ENCODE peak calls at places on chromosomes 3 and 15, in nine cellular contexts. A is cardiac muscle cell, V is H9, L is colonic mucosa, D is tibial nerve, Z is mammary epithelial cell, M is uterus, K is neural progenitor cell, C is psoas muscle. W is an unnamed sample.

GRCh38 chr15:68794869-68795268 is 25.8 kb downstream of the ANP32A start:
- DNase-seq in C (no peak), L (no peak), A (no peak), D (no peak), Z (no peak), M (no peak), V (no peak), K (no peak), W (no peak)

GRCh38 chr15:89760303-89761008 is 9.4 kb upstream of the MESP1 start:
- DNase-seq in L (peak), D (peak), C (peak), Z (peak), V (peak), K (peak), A (peak), M (peak), W (peak)

GRCh38 chr3:64272271-64272670 is 47.0 kb upstream of the PRICKLE2 start:
- DNase-seq in D (no peak), V (no peak), K (no peak), M (no peak), L (no peak), A (no peak), C (no peak), Z (no peak), W (no peak)

GRCh38 chr3:150720444-150720843 is 16.7 kb upstream of the ERICH6 start:
- DNase-seq in M (no peak), C (no peak), K (no peak), Z (no peak), L (no peak), V (no peak), A (no peak), D (no peak), W (no peak)

GRCh38 chr3:165193392-165194268 is 2.6 kb downstream of the SLITRK3 start:
- DNase-seq in K (peak), L (no peak), A (no peak), C (no peak), M (no peak), D (no peak), Z (no peak), V (no peak), W (no peak)

GRCh38 chr15:48336940-48337339 is 5.7 kb downstream of the DUT start:
- DNase-seq in L (no peak), M (no peak), C (no peak), Z (no peak), K (peak), D (no peak), V (peak), A (peak), W (no peak)

GRCh38 chr15:29914441-29915053 is 92.3 kb upstream of the TJP1 start:
- DNase-seq in L (no peak), Z (no peak), C (no peak), D (no peak), M (no peak), V (no peak), K (no peak), A (no peak), W (no peak)

GRCh38 chr3:131224886-131225550 is 156.6 kb upstream of the NUDT16 start:
- DNase-seq in K (no peak), C (no peak), M (no peak), Z (no peak), D (no peak), A (no peak), L (no peak), V (no peak), W (no peak)

GRCh38 chr3:64686446-64686908 is 1.3 kb downstream of the ADAMTS9 start:
- DNase-seq in D (no peak), K (peak), V (no peak), C (peak), A (no peak), Z (peak), L (peak), M (no peak), W (peak)

GRCh38 chr3:119579366-119580147 is at the start of gene ADPRH:
- DNase-seq in K (peak), A (peak), L (peak), C (peak), M (peak), V (peak), Z (peak), D (peak), W (peak)

GRCh38 chr3:120039642-120040610 is 54.3 kb downstream of the GSK3B start:
- DNase-seq in M (no peak), C (no peak), V (peak), Z (no peak), K (peak), D (no peak), A (no peak), L (no peak), W (no peak)

GRCh38 chr3:115401298-115401697 is 222.0 kb upstream of the GAP43 start:
- DNase-seq in A (peak), V (no peak), Z (peak), K (no peak), D (no peak), L (no peak), C (no peak), M (no peak), W (peak)

GRCh38 chr15:60381148-60381788 is 16.5 kb downstream of the ANXA2 start:
- DNase-seq in K (no peak), V (no peak), M (no peak), C (no peak), D (no peak), L (no peak), A (peak), Z (no peak), W (no peak)

GRCh38 chr3:174958671-174959328 is 99.7 kb downstream of the NAALADL2 start:
- DNase-seq in C (no peak), M (no peak), K (no peak), V (no peak), Z (no peak), L (no peak), A (peak), D (no peak), W (no peak)

GRCh38 chr3:169203631-169204550 is 459.6 kb downstream of the MECOM start:
- DNase-seq in V (no peak), Z (no peak), K (no peak), C (no peak), L (no peak), M (no peak), A (peak), D (no peak), W (no peak)
- H3K27ac ChIP-seq in V (no peak), Z (no peak), K (no peak), C (no peak), L (no peak), M (no peak), A (peak), D (no peak), W (no peak)

DNA sequence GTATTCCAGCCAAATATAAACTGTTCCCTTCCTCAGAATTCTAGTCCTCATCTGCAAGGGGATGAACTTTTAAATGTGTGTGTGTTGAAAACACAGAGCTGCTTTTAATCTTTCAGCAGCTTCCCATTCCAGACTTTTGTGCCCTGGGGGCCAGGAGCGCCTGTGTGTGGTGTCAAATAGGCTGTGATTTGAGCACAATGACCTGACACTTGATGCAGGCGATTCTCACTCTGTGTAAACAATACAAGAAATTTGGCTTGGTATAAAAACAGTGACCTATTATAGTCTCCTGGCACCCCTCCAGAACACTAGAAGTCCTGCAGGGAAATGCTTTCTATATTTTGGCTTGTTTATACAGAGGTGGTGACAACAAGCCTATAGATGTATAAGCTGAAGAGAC is 274.6 kb upstream of the ROPN1 start:
- DNase-seq in K (peak), V (no peak), L (no peak), A (peak), M (no peak), Z (no peak), C (no peak), D (no peak), W (no peak)
- TF ChIP-seq CTCF in K (no peak), V (no peak), L (no peak), A (no peak), M (no peak), Z (no peak), C (no peak), D (no peak), W (no peak)

GRCh38 chr3:58271901-58272501 is 34.0 kb upstream of the RPP14 start:
- DNase-seq in V (no peak), M (no peak), L (peak), K (no peak), D (no peak), C (no peak), A (peak), Z (peak), W (no peak)
- H3K27ac ChIP-seq in V (no peak), M (no peak), L (peak), K (no peak), D (no peak), C (no peak), A (no peak), Z (peak), W (no peak)

GRCh38 chr3:50268276-50268675 is 671 bp upstream of the SEMA3B start:
- DNase-seq in D (no peak), M (no peak), Z (no peak), C (no peak), K (no peak), V (no peak), L (no peak), A (no peak), W (no peak)
- TF ChIP-seq CTCF in D (no peak), M (no peak), Z (no peak), C (no peak), K (no peak), V (no peak), L (no peak), A (no peak), W (no peak)

GRCh38 chr15:66866651-66867050 is 164.6 kb downstream of the SMAD6 start:
- DNase-seq in C (no peak), L (no peak), A (no peak), D (no peak), M (no peak), Z (no peak), K (no peak), V (no peak), W (no peak)
- H3K27ac ChIP-seq in C (no peak), L (no peak), A (no peak), D (no peak), M (no peak), Z (no peak), K (no peak), V (no peak), W (no peak)

DNA sequence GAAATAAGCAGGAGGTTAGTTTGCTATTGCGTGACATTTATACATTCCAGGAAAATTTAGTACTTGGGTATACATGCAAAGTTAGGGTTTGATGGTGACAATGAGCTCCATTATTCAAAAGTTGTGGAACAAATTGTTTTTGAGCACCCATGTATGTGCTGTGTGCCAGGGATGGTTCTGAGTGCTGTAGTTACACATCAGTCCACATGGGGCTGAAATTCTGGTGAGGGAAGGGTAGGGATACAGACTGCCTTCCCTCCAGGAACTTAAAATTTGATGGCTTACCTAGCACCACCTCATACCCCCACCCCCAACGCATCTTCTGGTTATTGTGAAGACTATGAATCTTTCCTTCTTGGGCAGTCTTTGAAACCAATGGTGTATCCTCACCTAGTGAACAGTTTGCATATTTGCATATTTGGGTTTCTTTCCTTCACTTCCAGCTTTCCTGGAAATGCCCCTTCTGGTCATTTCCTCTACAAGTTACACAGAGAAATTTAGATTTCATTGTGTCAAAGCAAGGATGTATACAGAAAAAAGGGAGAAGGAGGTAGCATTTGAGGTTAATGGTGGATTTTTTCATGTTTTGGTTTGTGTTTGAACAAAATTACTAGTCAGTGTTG is 222.0 kb upstream of the IL12A start:
- DNase-seq in D (no peak), M (peak), K (peak), Z (peak), C (no peak), A (peak), V (peak), L (no peak), W (no peak)
- TF ChIP-seq CTCF in D (no peak), M (no peak), K (peak), Z (peak), C (peak), A (peak), V (peak), L (peak), W (no peak)

GRCh38 chr3:172097585-172097984 is 58.2 kb downstream of the FNDC3B start:
- DNase-seq in C (no peak), V (no peak), Z (no peak), L (no peak), A (no peak), M (no peak), D (no peak), K (no peak), W (no peak)

GRCh38 chr3:172101107-172101506 is 61.7 kb downstream of the FNDC3B start:
- DNase-seq in C (no peak), V (no peak), M (no peak), Z (no peak), K (no peak), A (no peak), L (no peak), D (no peak), W (no peak)

GRCh38 chr3:172100482-172100881 is 61.1 kb downstream of the FNDC3B start:
- DNase-seq in M (no peak), D (no peak), K (no peak), Z (no peak), V (no peak), A (no peak), C (no peak), L (no peak), W (no peak)

GRCh38 chr3:172098698-172099494 is 59.5 kb downstream of the FNDC3B start:
- DNase-seq in V (peak), L (no peak), A (no peak), C (no peak), Z (peak), D (no peak), M (no peak), K (peak), W (no peak)

DNA sequence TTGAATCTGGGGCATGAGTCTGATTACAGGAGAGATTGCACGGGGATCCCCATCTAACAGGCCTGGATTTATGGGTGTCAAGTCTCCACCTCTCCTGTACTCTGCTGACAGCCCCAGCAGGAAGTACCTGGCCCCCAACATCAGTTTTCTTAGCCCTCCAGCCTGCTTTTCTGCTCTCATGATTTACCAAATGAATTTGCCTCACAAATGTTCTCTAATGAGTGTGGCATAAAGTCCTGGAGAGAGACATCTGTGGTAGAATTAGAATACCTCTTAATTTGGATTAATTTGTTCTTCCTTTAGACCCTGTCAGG is 60.1 kb downstream of the FNDC3B start:
- DNase-seq in D (no peak), A (no peak), L (no peak), K (no peak), Z (no peak), V (no peak), M (no peak), C (no peak), W (no peak)
- H3K27ac ChIP-seq in D (no peak), A (peak), L (no peak), K (no peak), Z (no peak), V (no peak), M (no peak), C (no peak), W (no peak)

GRCh38 chr3:187739125-187739560 is 6.1 kb downstream of the BCL6 start:
- DNase-seq in L (peak), D (no peak), C (peak), Z (no peak), K (no peak), M (no peak), V (no peak), A (no peak), W (peak)

GRCh38 chr3:187739561-187740445 is 5.5 kb downstream of the BCL6 start:
- DNase-seq in K (peak), D (peak), Z (peak), C (peak), V (peak), L (peak), M (peak), A (peak), W (peak)

GRCh38 chr3:187738089-187738399 is 7.2 kb downstream of the BCL6 start:
- DNase-seq in V (no peak), M (no peak), K (no peak), C (no peak), L (no peak), A (no peak), Z (no peak), D (no peak), W (no peak)

GRCh38 chr3:187737401-187738088 is 7.7 kb downstream of the BCL6 start:
- DNase-seq in C (peak), D (peak), Z (peak), A (peak), K (peak), M (peak), V (peak), L (peak), W (peak)

DNA sequence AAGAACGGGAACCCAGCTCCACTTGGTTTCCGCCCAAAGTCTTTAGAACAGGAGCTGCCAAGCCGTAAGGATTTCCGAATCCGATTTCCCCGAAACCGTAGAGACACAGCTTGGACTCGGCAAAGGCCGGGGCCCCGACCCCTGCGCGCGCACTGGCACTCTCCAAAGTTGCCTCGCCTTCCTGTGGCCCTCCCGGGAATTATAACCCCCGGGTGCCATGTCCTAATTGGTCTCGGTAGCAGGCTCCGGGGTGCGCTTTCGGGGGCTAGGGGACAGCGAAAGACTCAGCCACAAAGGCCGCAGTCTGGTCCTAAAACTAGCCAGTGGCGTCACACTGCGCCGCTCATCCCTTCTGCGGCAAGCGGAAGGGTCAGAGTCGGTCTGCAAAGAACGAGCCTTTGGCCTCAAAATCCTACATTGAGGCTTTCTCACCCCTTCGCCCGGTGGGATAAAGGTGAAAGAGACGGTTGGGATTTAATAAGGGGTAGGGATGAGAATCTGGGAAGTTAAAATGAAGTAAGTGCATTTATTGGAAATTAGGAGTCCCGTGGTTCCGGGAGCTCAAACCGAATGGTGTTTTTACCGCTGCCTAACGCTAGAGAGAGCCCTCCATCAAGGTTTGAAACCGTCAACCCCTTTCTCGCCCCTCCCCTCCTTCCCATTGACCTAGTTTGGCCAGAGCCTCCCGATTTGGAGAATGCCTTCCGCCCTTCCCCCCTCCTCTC is 6.7 kb downstream of the BCL6 start:
- DNase-seq in V (peak), L (peak), K (peak), M (peak), A (peak), D (peak), Z (peak), C (peak), W (peak)
- TF ChIP-seq CTCF in V (peak), L (peak), K (peak), M (peak), A (peak), D (peak), Z (peak), C (peak), W (peak)

W was measured in testis.